ENCODE peak calls at places on chromosomes 6 and 20, in eight cellular contexts. One of them, this sample, is unnamed.

GRCh38 chr6:7200598-7201443 is 93.1 kb downstream of the RREB1 start:
- DNase-seq in endothelial cell: no peak
- DNase-seq in naive B cell: no peak
- DNase-seq in stimulated activated CD4-positive, alpha-beta T cell treated with anti-CD3 and anti-CD28 coated beads, Interleukin-12 subunit alpha, Interleukin-12 subunit beta, amount 100 ng/mL, for 4 hours: no peak
- DNase-seq in NCI-H1105: no peak
- DNase-seq in NCI-H1092 treated with DMSO at 0.1 percent for 48 hours: no peak
- DNase-seq in IMR-90: no peak
- DNase-seq in NCI-H1694: no peak
- DNase-seq in this sample: no peak

GRCh38 chr6:31495580-31495979 is 2.4 kb upstream of the MICB start:
- DNase-seq in endothelial cell: no peak
- DNase-seq in naive B cell: no peak
- DNase-seq in stimulated activated CD4-positive, alpha-beta T cell treated with anti-CD3 and anti-CD28 coated beads, Interleukin-12 subunit alpha, Interleukin-12 subunit beta, amount 100 ng/mL, for 4 hours: no peak
- DNase-seq in NCI-H1105: no peak
- DNase-seq in NCI-H1092 treated with DMSO at 0.1 percent for 48 hours: no peak
- DNase-seq in IMR-90: peak; percentile 62
- DNase-seq in NCI-H1694: no peak
- DNase-seq in this sample: no peak

GRCh38 chr6:29980501-29980900 is 38.2 kb downstream of the HLA-A start:
- DNase-seq in endothelial cell: no peak
- DNase-seq in naive B cell: no peak
- DNase-seq in stimulated activated CD4-positive, alpha-beta T cell treated with anti-CD3 and anti-CD28 coated beads, Interleukin-12 subunit alpha, Interleukin-12 subunit beta, amount 100 ng/mL, for 4 hours: no peak
- DNase-seq in NCI-H1105: no peak
- DNase-seq in NCI-H1092 treated with DMSO at 0.1 percent for 48 hours: no peak
- DNase-seq in IMR-90: no peak
- DNase-seq in NCI-H1694: no peak
- DNase-seq in this sample: no peak

GRCh38 chr6:128655978-128656498 is 135.6 kb upstream of the PTPRK start:
- DNase-seq in endothelial cell: no peak
- DNase-seq in naive B cell: no peak
- DNase-seq in stimulated activated CD4-positive, alpha-beta T cell treated with anti-CD3 and anti-CD28 coated beads, Interleukin-12 subunit alpha, Interleukin-12 subunit beta, amount 100 ng/mL, for 4 hours: no peak
- DNase-seq in NCI-H1105: no peak
- DNase-seq in NCI-H1092 treated with DMSO at 0.1 percent for 48 hours: no peak
- DNase-seq in IMR-90: peak; percentile 93
- DNase-seq in NCI-H1694: no peak
- DNase-seq in this sample: no peak

GRCh38 chr20:17678886-17679285 is 3.2 kb downstream of the RRBP1 start:
- DNase-seq in endothelial cell: no peak
- DNase-seq in naive B cell: no peak
- DNase-seq in stimulated activated CD4-positive, alpha-beta T cell treated with anti-CD3 and anti-CD28 coated beads, Interleukin-12 subunit alpha, Interleukin-12 subunit beta, amount 100 ng/mL, for 4 hours: no peak
- DNase-seq in NCI-H1105: no peak
- DNase-seq in NCI-H1092 treated with DMSO at 0.1 percent for 48 hours: no peak
- DNase-seq in IMR-90: no peak
- DNase-seq in NCI-H1694: no peak
- DNase-seq in this sample: no peak

GRCh38 chr6:52361347-52361944 is 505 bp upstream of the PAQR8 start:
- DNase-seq in endothelial cell: no peak
- DNase-seq in naive B cell: no peak
- DNase-seq in stimulated activated CD4-positive, alpha-beta T cell treated with anti-CD3 and anti-CD28 coated beads, Interleukin-12 subunit alpha, Interleukin-12 subunit beta, amount 100 ng/mL, for 4 hours: no peak
- DNase-seq in NCI-H1105: no peak
- DNase-seq in NCI-H1092 treated with DMSO at 0.1 percent for 48 hours: no peak
- DNase-seq in IMR-90: peak; percentile 4
- DNase-seq in NCI-H1694: no peak
- DNase-seq in this sample: no peak

GRCh38 chr6:166228839-166229528 is 61.3 kb upstream of the TBXT start:
- DNase-seq in endothelial cell: no peak
- DNase-seq in naive B cell: no peak
- DNase-seq in stimulated activated CD4-positive, alpha-beta T cell treated with anti-CD3 and anti-CD28 coated beads, Interleukin-12 subunit alpha, Interleukin-12 subunit beta, amount 100 ng/mL, for 4 hours: no peak
- DNase-seq in NCI-H1105: no peak
- DNase-seq in NCI-H1092 treated with DMSO at 0.1 percent for 48 hours: no peak
- DNase-seq in IMR-90: no peak
- DNase-seq in NCI-H1694: no peak
- DNase-seq in this sample: no peak

GRCh38 chr6:11025911-11026635 is 18.0 kb downstream of the ELOVL2 start:
- DNase-seq in endothelial cell: no peak
- DNase-seq in naive B cell: peak; percentile 4
- DNase-seq in stimulated activated CD4-positive, alpha-beta T cell treated with anti-CD3 and anti-CD28 coated beads, Interleukin-12 subunit alpha, Interleukin-12 subunit beta, amount 100 ng/mL, for 4 hours: no peak
- DNase-seq in NCI-H1105: no peak
- DNase-seq in NCI-H1092 treated with DMSO at 0.1 percent for 48 hours: no peak
- DNase-seq in IMR-90: no peak
- DNase-seq in NCI-H1694: no peak
- DNase-seq in this sample: no peak

GRCh38 chr20:25356294-25356933 is 34.2 kb downstream of the ABHD12 start:
- DNase-seq in endothelial cell: no peak
- DNase-seq in naive B cell: no peak
- DNase-seq in stimulated activated CD4-positive, alpha-beta T cell treated with anti-CD3 and anti-CD28 coated beads, Interleukin-12 subunit alpha, Interleukin-12 subunit beta, amount 100 ng/mL, for 4 hours: no peak
- DNase-seq in NCI-H1105: no peak
- DNase-seq in NCI-H1092 treated with DMSO at 0.1 percent for 48 hours: peak; percentile 31
- DNase-seq in IMR-90: no peak
- DNase-seq in NCI-H1694: peak; percentile 73
- DNase-seq in this sample: no peak

GRCh38 chr6:159929819-159930218 is 39.0 kb downstream of the MAS1 start:
- DNase-seq in endothelial cell: no peak
- DNase-seq in naive B cell: no peak
- DNase-seq in stimulated activated CD4-positive, alpha-beta T cell treated with anti-CD3 and anti-CD28 coated beads, Interleukin-12 subunit alpha, Interleukin-12 subunit beta, amount 100 ng/mL, for 4 hours: peak; percentile 16
- DNase-seq in NCI-H1105: peak; percentile 87
- DNase-seq in NCI-H1092 treated with DMSO at 0.1 percent for 48 hours: peak; percentile 72
- DNase-seq in IMR-90: no peak
- DNase-seq in NCI-H1694: peak; percentile 11
- DNase-seq in this sample: no peak

GRCh38 chr6:76134651-76135050 is 62.2 kb upstream of the IMPG1 start:
- DNase-seq in endothelial cell: no peak
- DNase-seq in naive B cell: no peak
- DNase-seq in stimulated activated CD4-positive, alpha-beta T cell treated with anti-CD3 and anti-CD28 coated beads, Interleukin-12 subunit alpha, Interleukin-12 subunit beta, amount 100 ng/mL, for 4 hours: no peak
- DNase-seq in NCI-H1105: no peak
- DNase-seq in NCI-H1092 treated with DMSO at 0.1 percent for 48 hours: no peak
- DNase-seq in IMR-90: no peak
- DNase-seq in NCI-H1694: no peak
- DNase-seq in this sample: no peak

GRCh38 chr6:90936286-90936685 is 349.4 kb upstream of the MAP3K7 start:
- DNase-seq in endothelial cell: no peak
- DNase-seq in naive B cell: no peak
- DNase-seq in stimulated activated CD4-positive, alpha-beta T cell treated with anti-CD3 and anti-CD28 coated beads, Interleukin-12 subunit alpha, Interleukin-12 subunit beta, amount 100 ng/mL, for 4 hours: no peak
- DNase-seq in NCI-H1105: no peak
- DNase-seq in NCI-H1092 treated with DMSO at 0.1 percent for 48 hours: no peak
- DNase-seq in IMR-90: no peak
- DNase-seq in NCI-H1694: no peak
- DNase-seq in this sample: no peak

GRCh38 chr20:38260378-38261053 is at the start of gene KIAA1755:
- DNase-seq in endothelial cell: peak; percentile 7
- DNase-seq in naive B cell: no peak
- DNase-seq in stimulated activated CD4-positive, alpha-beta T cell treated with anti-CD3 and anti-CD28 coated beads, Interleukin-12 subunit alpha, Interleukin-12 subunit beta, amount 100 ng/mL, for 4 hours: no peak
- DNase-seq in NCI-H1105: no peak
- DNase-seq in NCI-H1092 treated with DMSO at 0.1 percent for 48 hours: no peak
- DNase-seq in IMR-90: no peak
- DNase-seq in NCI-H1694: no peak
- DNase-seq in this sample: no peak

GRCh38 chr20:19252670-19253120 is 40.3 kb downstream of the SLC24A3 start:
- DNase-seq in endothelial cell: no peak
- DNase-seq in naive B cell: no peak
- DNase-seq in stimulated activated CD4-positive, alpha-beta T cell treated with anti-CD3 and anti-CD28 coated beads, Interleukin-12 subunit alpha, Interleukin-12 subunit beta, amount 100 ng/mL, for 4 hours: no peak
- DNase-seq in NCI-H1105: no peak
- DNase-seq in NCI-H1092 treated with DMSO at 0.1 percent for 48 hours: no peak
- DNase-seq in IMR-90: no peak
- DNase-seq in NCI-H1694: no peak
- DNase-seq in this sample: no peak

GRCh38 chr6:167761794-167762258 is 64.9 kb upstream of the AFDN start:
- DNase-seq in endothelial cell: no peak
- DNase-seq in naive B cell: no peak
- DNase-seq in stimulated activated CD4-positive, alpha-beta T cell treated with anti-CD3 and anti-CD28 coated beads, Interleukin-12 subunit alpha, Interleukin-12 subunit beta, amount 100 ng/mL, for 4 hours: no peak
- DNase-seq in NCI-H1105: peak; percentile 55
- DNase-seq in NCI-H1092 treated with DMSO at 0.1 percent for 48 hours: peak; percentile 28
- DNase-seq in IMR-90: no peak
- DNase-seq in NCI-H1694: no peak
- DNase-seq in this sample: no peak

GRCh38 chr6:100283288-100283687 is 181.4 kb downstream of the SIM1 start:
- DNase-seq in endothelial cell: no peak
- DNase-seq in naive B cell: no peak
- DNase-seq in stimulated activated CD4-positive, alpha-beta T cell treated with anti-CD3 and anti-CD28 coated beads, Interleukin-12 subunit alpha, Interleukin-12 subunit beta, amount 100 ng/mL, for 4 hours: no peak
- DNase-seq in NCI-H1105: no peak
- DNase-seq in NCI-H1092 treated with DMSO at 0.1 percent for 48 hours: no peak
- DNase-seq in IMR-90: peak; percentile 72
- DNase-seq in NCI-H1694: no peak
- DNase-seq in this sample: no peak

GRCh38 chr20:4916991-4917881 is 84.1 kb downstream of the SLC23A2 start:
- DNase-seq in endothelial cell: no peak
- DNase-seq in naive B cell: no peak
- DNase-seq in stimulated activated CD4-positive, alpha-beta T cell treated with anti-CD3 and anti-CD28 coated beads, Interleukin-12 subunit alpha, Interleukin-12 subunit beta, amount 100 ng/mL, for 4 hours: no peak
- DNase-seq in NCI-H1105: no peak
- DNase-seq in NCI-H1092 treated with DMSO at 0.1 percent for 48 hours: no peak
- DNase-seq in IMR-90: peak; percentile 10
- DNase-seq in NCI-H1694: no peak
- DNase-seq in this sample: no peak